ENCODE peak calls at places on chromosomes 11 and 22, in nine cellular contexts. One of them, this sample, is unnamed.

GRCh38 chr11:92693146-92693545 is 276.3 kb upstream of the MTNR1B start:
- DNase-seq in A549: no peak
- DNase-seq in IMR-90: peak
- DNase-seq in MM.1S: no peak
- DNase-seq in ACHN: no peak
- DNase-seq in amygdala: no peak
- DNase-seq in psoas muscle: no peak
- DNase-seq in fibroblast of pulmonary artery: no peak
- DNase-seq in naive thymus-derived CD4-positive, alpha-beta T cell: no peak
- DNase-seq in this sample: no peak

GRCh38 chr11:24593332-24593731 is 96.5 kb downstream of the LUZP2 start:
- DNase-seq in A549: no peak
- DNase-seq in IMR-90: peak
- DNase-seq in MM.1S: no peak
- DNase-seq in ACHN: no peak
- DNase-seq in amygdala: no peak
- DNase-seq in psoas muscle: no peak
- DNase-seq in fibroblast of pulmonary artery: no peak
- DNase-seq in naive thymus-derived CD4-positive, alpha-beta T cell: no peak
- DNase-seq in this sample: no peak

GRCh38 chr11:43868852-43869567 is 11.6 kb upstream of the ALKBH3 start:
- DNase-seq in A549: no peak
- DNase-seq in IMR-90: peak
- DNase-seq in MM.1S: peak
- DNase-seq in ACHN: peak
- DNase-seq in amygdala: no peak
- DNase-seq in psoas muscle: no peak
- DNase-seq in fibroblast of pulmonary artery: peak
- DNase-seq in naive thymus-derived CD4-positive, alpha-beta T cell: peak
- DNase-seq in this sample: peak

GRCh38 chr11:108223449-108224149 is 732 bp downstream of the ATM start:
- DNase-seq in A549: no peak
- DNase-seq in IMR-90: peak
- DNase-seq in MM.1S: peak
- DNase-seq in ACHN: peak
- DNase-seq in amygdala: no peak
- DNase-seq in psoas muscle: no peak
- DNase-seq in fibroblast of pulmonary artery: peak
- DNase-seq in naive thymus-derived CD4-positive, alpha-beta T cell: peak
- DNase-seq in this sample: peak

GRCh38 chr11:94175545-94175944 is 46.9 kb downstream of the PANX1 start:
- DNase-seq in A549: no peak
- DNase-seq in IMR-90: peak
- DNase-seq in MM.1S: no peak
- DNase-seq in ACHN: no peak
- DNase-seq in amygdala: no peak
- DNase-seq in psoas muscle: no peak
- DNase-seq in fibroblast of pulmonary artery: peak
- DNase-seq in naive thymus-derived CD4-positive, alpha-beta T cell: no peak
- DNase-seq in this sample: no peak

GRCh38 chr11:80028998-80029397 is 588.2 kb upstream of the TENM4 start:
- DNase-seq in A549: no peak
- DNase-seq in IMR-90: no peak
- DNase-seq in MM.1S: no peak
- DNase-seq in ACHN: no peak
- DNase-seq in amygdala: no peak
- DNase-seq in psoas muscle: no peak
- DNase-seq in fibroblast of pulmonary artery: no peak
- DNase-seq in naive thymus-derived CD4-positive, alpha-beta T cell: no peak
- DNase-seq in this sample: no peak

GRCh38 chr22:20191000-20191515 is 40.2 kb upstream of the CCDC188 start:
- DNase-seq in A549: no peak
- DNase-seq in IMR-90: no peak
- DNase-seq in MM.1S: no peak
- DNase-seq in ACHN: no peak
- DNase-seq in amygdala: no peak
- DNase-seq in psoas muscle: no peak
- DNase-seq in fibroblast of pulmonary artery: no peak
- DNase-seq in naive thymus-derived CD4-positive, alpha-beta T cell: no peak
- DNase-seq in this sample: no peak

GRCh38 chr11:64224891-64225607 is 937 bp downstream of the TRPT1 start:
- DNase-seq in A549: no peak
- DNase-seq in IMR-90: no peak
- DNase-seq in MM.1S: peak
- DNase-seq in ACHN: no peak
- DNase-seq in amygdala: no peak
- DNase-seq in psoas muscle: no peak
- DNase-seq in fibroblast of pulmonary artery: no peak
- DNase-seq in naive thymus-derived CD4-positive, alpha-beta T cell: no peak
- DNase-seq in this sample: no peak

GRCh38 chr11:72736452-72737069 is 15.6 kb downstream of the ARAP1 start:
- DNase-seq in A549: peak
- DNase-seq in IMR-90: peak
- DNase-seq in MM.1S: no peak
- DNase-seq in ACHN: no peak
- DNase-seq in amygdala: no peak
- DNase-seq in psoas muscle: peak
- DNase-seq in fibroblast of pulmonary artery: peak
- DNase-seq in naive thymus-derived CD4-positive, alpha-beta T cell: peak
- DNase-seq in this sample: peak

GRCh38 chr11:75241036-75241905 is 697 bp downstream of the TPBGL start:
- DNase-seq in A549: peak
- DNase-seq in IMR-90: peak
- DNase-seq in MM.1S: peak
- DNase-seq in ACHN: peak
- DNase-seq in amygdala: peak
- DNase-seq in psoas muscle: peak
- DNase-seq in fibroblast of pulmonary artery: peak
- DNase-seq in naive thymus-derived CD4-positive, alpha-beta T cell: peak
- DNase-seq in this sample: peak

GRCh38 chr22:37015587-37015878 is 3.7 kb downstream of the TST start:
- DNase-seq in A549: no peak
- DNase-seq in IMR-90: no peak
- DNase-seq in MM.1S: no peak
- DNase-seq in ACHN: no peak
- DNase-seq in amygdala: no peak
- DNase-seq in psoas muscle: no peak
- DNase-seq in fibroblast of pulmonary artery: no peak
- DNase-seq in naive thymus-derived CD4-positive, alpha-beta T cell: no peak
- DNase-seq in this sample: no peak

GRCh38 chr22:20020533-20021195 is at the start of gene TANGO2:
- DNase-seq in A549: peak
- DNase-seq in IMR-90: peak
- DNase-seq in MM.1S: peak
- DNase-seq in ACHN: peak
- DNase-seq in amygdala: peak
- DNase-seq in psoas muscle: peak
- DNase-seq in fibroblast of pulmonary artery: peak
- DNase-seq in naive thymus-derived CD4-positive, alpha-beta T cell: peak
- DNase-seq in this sample: peak

GRCh38 chr22:30225220-30225922 is 21.2 kb downstream of the LIF start:
- DNase-seq in A549: no peak
- DNase-seq in IMR-90: no peak
- DNase-seq in MM.1S: no peak
- DNase-seq in ACHN: no peak
- DNase-seq in amygdala: no peak
- DNase-seq in psoas muscle: no peak
- DNase-seq in fibroblast of pulmonary artery: no peak
- DNase-seq in naive thymus-derived CD4-positive, alpha-beta T cell: no peak
- DNase-seq in this sample: no peak

GRCh38 chr11:33723238-33723881 is 12.9 kb downstream of the CD59 start:
- DNase-seq in A549: peak
- DNase-seq in IMR-90: peak
- DNase-seq in MM.1S: no peak
- DNase-seq in ACHN: peak
- DNase-seq in amygdala: no peak
- DNase-seq in psoas muscle: no peak
- DNase-seq in fibroblast of pulmonary artery: peak
- DNase-seq in naive thymus-derived CD4-positive, alpha-beta T cell: no peak
- DNase-seq in this sample: peak

GRCh38 chr11:33721291-33721840 is 14.9 kb downstream of the CD59 start:
- DNase-seq in A549: no peak
- DNase-seq in IMR-90: peak
- DNase-seq in MM.1S: no peak
- DNase-seq in ACHN: no peak
- DNase-seq in amygdala: no peak
- DNase-seq in psoas muscle: peak
- DNase-seq in fibroblast of pulmonary artery: peak
- DNase-seq in naive thymus-derived CD4-positive, alpha-beta T cell: no peak
- DNase-seq in this sample: no peak

GRCh38 chr11:60954421-60954820 is 2.4 kb upstream of the SLC15A3 start:
- DNase-seq in A549: no peak
- DNase-seq in IMR-90: no peak
- DNase-seq in MM.1S: no peak
- DNase-seq in ACHN: no peak
- DNase-seq in amygdala: no peak
- DNase-seq in psoas muscle: no peak
- DNase-seq in fibroblast of pulmonary artery: no peak
- DNase-seq in naive thymus-derived CD4-positive, alpha-beta T cell: no peak
- DNase-seq in this sample: no peak

GRCh38 chr11:62592216-62592815 is 993 bp upstream of the TUT1 start:
- DNase-seq in A549: no peak
- DNase-seq in IMR-90: no peak
- DNase-seq in MM.1S: no peak
- DNase-seq in ACHN: no peak
- DNase-seq in amygdala: no peak
- DNase-seq in psoas muscle: no peak
- DNase-seq in fibroblast of pulmonary artery: no peak
- DNase-seq in naive thymus-derived CD4-positive, alpha-beta T cell: no peak
- DNase-seq in this sample: no peak

GRCh38 chr22:46528121-46528610 is 9.3 kb downstream of the CELSR1 start:
- DNase-seq in A549: peak
- DNase-seq in IMR-90: peak
- DNase-seq in MM.1S: no peak
- DNase-seq in ACHN: peak
- DNase-seq in amygdala: no peak
- DNase-seq in psoas muscle: no peak
- DNase-seq in fibroblast of pulmonary artery: peak
- DNase-seq in naive thymus-derived CD4-positive, alpha-beta T cell: no peak
- DNase-seq in this sample: no peak

GRCh38 chr11:1389103-1389931 is 417 bp upstream of the BRSK2 start:
- DNase-seq in A549: peak
- DNase-seq in IMR-90: peak
- DNase-seq in MM.1S: peak
- DNase-seq in ACHN: peak
- DNase-seq in amygdala: peak
- DNase-seq in psoas muscle: peak
- DNase-seq in fibroblast of pulmonary artery: peak
- DNase-seq in naive thymus-derived CD4-positive, alpha-beta T cell: peak
- DNase-seq in this sample: peak

GRCh38 chr11:65438257-65439151 is 15.9 kb downstream of the NEAT1 start:
- DNase-seq in A549: no peak
- DNase-seq in IMR-90: peak
- DNase-seq in MM.1S: no peak
- DNase-seq in ACHN: peak
- DNase-seq in amygdala: no peak
- DNase-seq in psoas muscle: no peak
- DNase-seq in fibroblast of pulmonary artery: peak
- DNase-seq in naive thymus-derived CD4-positive, alpha-beta T cell: no peak
- DNase-seq in this sample: no peak

GRCh38 chr11:128891912-128892398 is 799 bp downstream of the KCNJ5 start:
- DNase-seq in A549: no peak
- DNase-seq in IMR-90: no peak
- DNase-seq in MM.1S: no peak
- DNase-seq in ACHN: no peak
- DNase-seq in amygdala: no peak
- DNase-seq in psoas muscle: no peak
- DNase-seq in fibroblast of pulmonary artery: no peak
- DNase-seq in naive thymus-derived CD4-positive, alpha-beta T cell: no peak
- DNase-seq in this sample: no peak

GRCh38 chr11:130749216-130749615 is 167.1 kb downstream of the SNX19 start:
- DNase-seq in A549: no peak
- DNase-seq in IMR-90: no peak
- DNase-seq in MM.1S: no peak
- DNase-seq in ACHN: no peak
- DNase-seq in amygdala: no peak
- DNase-seq in psoas muscle: no peak
- DNase-seq in fibroblast of pulmonary artery: no peak
- DNase-seq in naive thymus-derived CD4-positive, alpha-beta T cell: no peak
- DNase-seq in this sample: no peak

GRCh38 chr11:35144103-35144741 is 5.3 kb downstream of the CD44 start:
- DNase-seq in A549: no peak
- DNase-seq in IMR-90: peak
- DNase-seq in MM.1S: peak
- DNase-seq in ACHN: peak
- DNase-seq in amygdala: no peak
- DNase-seq in psoas muscle: no peak
- DNase-seq in fibroblast of pulmonary artery: peak
- DNase-seq in naive thymus-derived CD4-positive, alpha-beta T cell: peak
- DNase-seq in this sample: no peak

GRCh38 chr22:45772726-45773125 is 101.1 kb downstream of the ATXN10 start:
- DNase-seq in A549: no peak
- DNase-seq in IMR-90: no peak
- DNase-seq in MM.1S: no peak
- DNase-seq in ACHN: no peak
- DNase-seq in amygdala: no peak
- DNase-seq in psoas muscle: no peak
- DNase-seq in fibroblast of pulmonary artery: no peak
- DNase-seq in naive thymus-derived CD4-positive, alpha-beta T cell: no peak
- DNase-seq in this sample: no peak

GRCh38 chr11:11701070-11701469 is 79.3 kb upstream of the GALNT18 start:
- DNase-seq in A549: no peak
- DNase-seq in IMR-90: peak
- DNase-seq in MM.1S: no peak
- DNase-seq in ACHN: no peak
- DNase-seq in amygdala: no peak
- DNase-seq in psoas muscle: no peak
- DNase-seq in fibroblast of pulmonary artery: peak
- DNase-seq in naive thymus-derived CD4-positive, alpha-beta T cell: no peak
- DNase-seq in this sample: no peak

GRCh38 chr11:130160460-130161090 is 993 bp downstream of the ST14 start:
- DNase-seq in A549: no peak
- DNase-seq in IMR-90: no peak
- DNase-seq in MM.1S: peak
- DNase-seq in ACHN: no peak
- DNase-seq in amygdala: no peak
- DNase-seq in psoas muscle: no peak
- DNase-seq in fibroblast of pulmonary artery: no peak
- DNase-seq in naive thymus-derived CD4-positive, alpha-beta T cell: no peak
- DNase-seq in this sample: no peak

GRCh38 chr11:120381401-120381800 is 45.2 kb downstream of the ARHGEF12 start:
- DNase-seq in A549: no peak
- DNase-seq in IMR-90: no peak
- DNase-seq in MM.1S: no peak
- DNase-seq in ACHN: no peak
- DNase-seq in amygdala: no peak
- DNase-seq in psoas muscle: no peak
- DNase-seq in fibroblast of pulmonary artery: no peak
- DNase-seq in naive thymus-derived CD4-positive, alpha-beta T cell: no peak
- DNase-seq in this sample: no peak

GRCh38 chr11:118859995-118860394 is 23.7 kb upstream of the CXCR5 start:
- DNase-seq in A549: no peak
- DNase-seq in IMR-90: no peak
- DNase-seq in MM.1S: no peak
- DNase-seq in ACHN: no peak
- DNase-seq in amygdala: no peak
- DNase-seq in psoas muscle: no peak
- DNase-seq in fibroblast of pulmonary artery: no peak
- DNase-seq in naive thymus-derived CD4-positive, alpha-beta T cell: no peak
- DNase-seq in this sample: no peak

GRCh38 chr22:38314140-38314991 is 2.9 kb downstream of the CSNK1E start:
- DNase-seq in A549: no peak
- DNase-seq in IMR-90: peak
- DNase-seq in MM.1S: peak
- DNase-seq in ACHN: no peak
- DNase-seq in amygdala: no peak
- DNase-seq in psoas muscle: no peak
- DNase-seq in fibroblast of pulmonary artery: peak
- DNase-seq in naive thymus-derived CD4-positive, alpha-beta T cell: no peak
- DNase-seq in this sample: no peak

GRCh38 chr22:29879738-29880137 is 3.2 kb upstream of the MTMR3 start:
- DNase-seq in A549: peak
- DNase-seq in IMR-90: no peak
- DNase-seq in MM.1S: no peak
- DNase-seq in ACHN: no peak
- DNase-seq in amygdala: no peak
- DNase-seq in psoas muscle: no peak
- DNase-seq in fibroblast of pulmonary artery: no peak
- DNase-seq in naive thymus-derived CD4-positive, alpha-beta T cell: no peak
- DNase-seq in this sample: peak

GRCh38 chr11:1072821-1073231 is 1.8 kb upstream of the MUC2 start:
- DNase-seq in A549: no peak
- DNase-seq in IMR-90: no peak
- DNase-seq in MM.1S: no peak
- DNase-seq in ACHN: no peak
- DNase-seq in amygdala: no peak
- DNase-seq in psoas muscle: no peak
- DNase-seq in fibroblast of pulmonary artery: no peak
- DNase-seq in naive thymus-derived CD4-positive, alpha-beta T cell: no peak
- DNase-seq in this sample: no peak